ENCODE peak calls at places on chromosomes 1 and 21, in eight cellular contexts. T is neural crest cell; S is amygdala; J is tibial nerve; I is ACHN; N is stimulated activated naive B cell treated with anti-CD40 and anti-IgM and Interleukin-4, amounts not matched to agents 10 μg/mL and 1 μg/mL and 100 μg/mL, for 72 hours; X is CD8-positive, alpha-beta T cell; V is naive B cell. B is an unnamed sample.
A peak's percentile ranks its signal among the peaks of the same experiment; 100 is the strongest.

GRCh38 chr21:45386728-45387371 is 18.1 kb upstream of the COL18A1 start:
- DNase-seq in T (no peak), S (no peak), J (peak; percentile 57), I (peak; percentile 66), N (no peak), X (no peak), V (no peak), B (no peak)

GRCh38 chr1:167090289-167090942 is at the start of gene GPA33:
- DNase-seq in T (no peak), S (no peak), J (no peak), I (no peak), N (no peak), X (peak; percentile 14), V (peak; percentile 66), B (no peak)

GRCh38 chr1:33081554-33082305 is 777 bp downstream of the AZIN2 start:
- DNase-seq in T (no peak), S (no peak), J (no peak), I (no peak), N (no peak), X (no peak), V (no peak), B (no peak)

GRCh38 chr21:46667191-46667734 is 31.8 kb downstream of the PRMT2 start:
- DNase-seq in T (no peak), S (no peak), J (no peak), I (peak; percentile 31), N (no peak), X (no peak), V (no peak), B (no peak)

GRCh38 chr1:151970641-151971040 is 23.0 kb downstream of the S100A10 start:
- DNase-seq in T (no peak), S (no peak), J (no peak), I (peak; percentile 39), N (no peak), X (no peak), V (no peak), B (no peak)

GRCh38 chr1:159829822-159830455 is 3.3 kb downstream of the SLAMF8 start:
- DNase-seq in T (no peak), S (no peak), J (no peak), I (no peak), N (no peak), X (no peak), V (no peak), B (no peak)

GRCh38 chr1:175731581-175731980 is 11.8 kb downstream of the TNR start:
- DNase-seq in T (no peak), S (no peak), J (no peak), I (no peak), N (no peak), X (no peak), V (no peak), B (no peak)

GRCh38 chr1:192565946-192566345 is 9.6 kb upstream of the RGS1 start:
- DNase-seq in T (no peak), S (no peak), J (no peak), I (no peak), N (no peak), X (no peak), V (no peak), B (no peak)

GRCh38 chr21:44418876-44419230 is 36.5 kb upstream of the LRRC3 start:
- DNase-seq in T (no peak), S (no peak), J (no peak), I (no peak), N (no peak), X (no peak), V (no peak), B (no peak)

GRCh38 chr1:171480035-171480434 is 5.3 kb upstream of the PRRC2C start:
- DNase-seq in T (no peak), S (no peak), J (no peak), I (no peak), N (no peak), X (no peak), V (no peak), B (no peak)

GRCh38 chr21:26534517-26534916 is 38.6 kb downstream of the CYYR1 start:
- DNase-seq in T (no peak), S (no peak), J (no peak), I (no peak), N (no peak), X (no peak), V (no peak), B (no peak)

GRCh38 chr1:227225715-227226346 is 92.5 kb downstream of the CDC42BPA start:
- DNase-seq in T (no peak), S (no peak), J (no peak), I (peak; percentile 30), N (no peak), X (no peak), V (no peak), B (no peak)

GRCh38 chr1:223712184-223712855 is at the start of gene CAPN2:
- DNase-seq in T (peak; percentile 60), S (peak; percentile 28), J (peak; percentile 48), I (peak; percentile 90), N (peak; percentile 36), X (peak; percentile 65), V (peak; percentile 42), B (peak; percentile 78)

GRCh38 chr1:107250169-107250568 is 109.3 kb downstream of the NTNG1 start:
- DNase-seq in T (no peak), S (no peak), J (no peak), I (no peak), N (no peak), X (no peak), V (no peak), B (peak; percentile 10)

GRCh38 chr1:16206547-16207317 is 5.7 kb downstream of the ARHGEF19 start:
- DNase-seq in T (peak; percentile 94), S (peak; percentile 72), J (peak; percentile 93), I (peak; percentile 96), N (peak; percentile 88), X (peak; percentile 93), V (peak; percentile 85), B (peak; percentile 94)

GRCh38 chr1:42311897-42312296 is 23.1 kb downstream of the FOXJ3 start:
- DNase-seq in T (no peak), S (no peak), J (no peak), I (no peak), N (no peak), X (no peak), V (no peak), B (no peak)

GRCh38 chr1:228081578-228082259 is 789 bp upstream of the ARF1 start:
- DNase-seq in T (no peak), S (no peak), J (no peak), I (peak; percentile 23), N (no peak), X (no peak), V (no peak), B (peak; percentile 43)

GRCh38 chr1:182426442-182427430 is 23.2 kb upstream of the RGSL1 start:
- DNase-seq in T (no peak), S (no peak), J (no peak), I (no peak), N (peak; percentile 30), X (no peak), V (no peak), B (peak; percentile 78)

GRCh38 chr1:232142403-232143314 is 487.3 kb downstream of the SIPA1L2 start:
- DNase-seq in T (no peak), S (no peak), J (peak; percentile 20), I (no peak), N (no peak), X (no peak), V (no peak), B (no peak)

GRCh38 chr1:78650114-78650513 is 483 bp downstream of the IFI44 start:
- DNase-seq in T (no peak), S (no peak), J (no peak), I (no peak), N (no peak), X (no peak), V (no peak), B (no peak)

GRCh38 chr1:219927298-219927955 is 930 bp downstream of the SLC30A10 start:
- DNase-seq in T (no peak), S (no peak), J (no peak), I (no peak), N (no peak), X (no peak), V (no peak), B (no peak)

GRCh38 chr1:109478806-109479205 is 4.9 kb upstream of the ATXN7L2 start:
- DNase-seq in T (no peak), S (no peak), J (no peak), I (peak; percentile 6), N (no peak), X (peak; percentile 40), V (no peak), B (no peak)

GRCh38 chr1:106831511-106831910 is 225.0 kb upstream of the PRMT6 start:
- DNase-seq in T (no peak), S (no peak), J (no peak), I (no peak), N (no peak), X (no peak), V (no peak), B (no peak)

GRCh38 chr1:101257500-101258325 is 20.9 kb downstream of the S1PR1 start:
- DNase-seq in T (no peak), S (no peak), J (no peak), I (no peak), N (peak; percentile 28), X (peak; percentile 34), V (peak; percentile 41), B (peak; percentile 36)

GRCh38 chr1:8822383-8823294 is 5.2 kb upstream of the RERE start:
- DNase-seq in T (no peak), S (no peak), J (peak; percentile 43), I (peak; percentile 41), N (no peak), X (no peak), V (no peak), B (no peak)

GRCh38 chr1:207750901-207751300 is 953 bp upstream of the CD46 start:
- DNase-seq in T (no peak), S (no peak), J (no peak), I (peak; percentile 10), N (no peak), X (no peak), V (no peak), B (no peak)

GRCh38 chr1:74693473-74693872 is 19.9 kb upstream of the ERICH3 start:
- DNase-seq in T (no peak), S (no peak), J (no peak), I (no peak), N (no peak), X (no peak), V (no peak), B (no peak)